ENCODE peak calls at places on chromosomes 16 and 17, in six cellular contexts. E is fibroblast of mammary gland, F is A549, O is glutamatergic neuron, L is heart right ventricle, I is HFFc6. K is an unnamed sample.

GRCh38 chr16:1941162-1941923 is 1.7 kb downstream of the MSRB1 start:
- DNase-seq in E (no peak), F (no peak), O (peak), L (no peak), I (no peak), K (no peak)

GRCh38 chr16:84543931-84544776 is 39.7 kb upstream of the MEAK7 start:
- DNase-seq in E (peak), F (no peak), O (no peak), L (peak), I (no peak), K (no peak)

GRCh38 chr17:81427446-81428120 is 32.3 kb downstream of the BAHCC1 start:
- DNase-seq in E (no peak), F (no peak), O (no peak), L (no peak), I (no peak), K (no peak)

GRCh38 chr17:373616-374225 is 21.1 kb upstream of the RPH3AL start:
- DNase-seq in E (no peak), F (no peak), O (no peak), L (no peak), I (no peak), K (no peak)

GRCh38 chr16:65071371-65072311 is 50.2 kb downstream of the CDH11 start:
- DNase-seq in E (peak), F (no peak), O (no peak), L (peak), I (peak), K (no peak)

GRCh38 chr16:695355-696089 is 5.3 kb upstream of the WDR24 start:
- DNase-seq in E (no peak), F (no peak), O (peak), L (no peak), I (no peak), K (no peak)

GRCh38 chr17:30586818-30587595 is 109.8 kb downstream of the GOSR1 start:
- DNase-seq in E (peak), F (no peak), O (no peak), L (no peak), I (peak), K (no peak)

GRCh38 chr17:49746791-49747490 is 17.0 kb downstream of the FAM117A start:
- DNase-seq in E (no peak), F (no peak), O (no peak), L (no peak), I (no peak), K (no peak)

GRCh38 chr16:11215935-11216556 is 40.0 kb downstream of the SOCS1 start:
- DNase-seq in E (no peak), F (no peak), O (no peak), L (no peak), I (no peak), K (no peak)

GRCh38 chr17:1315891-1316403 is 36.5 kb downstream of the TRARG1 start:
- DNase-seq in E (no peak), F (no peak), O (no peak), L (peak), I (no peak), K (no peak)

GRCh38 chr17:50133028-50133768 is 3.2 kb upstream of the SAMD14 start:
- DNase-seq in E (peak), F (no peak), O (peak), L (peak), I (peak), K (no peak)

GRCh38 chr17:2211661-2212327 is 91.8 kb downstream of the SMG6 start:
- DNase-seq in E (no peak), F (no peak), O (no peak), L (no peak), I (no peak), K (no peak)

GRCh38 chr16:74830646-74831045 is 56.0 kb upstream of the FA2H start:
- DNase-seq in E (no peak), F (no peak), O (no peak), L (no peak), I (no peak), K (no peak)

GRCh38 chr16:86831366-86831765 is 253.0 kb downstream of the FOXL1 start:
- DNase-seq in E (no peak), F (no peak), O (no peak), L (no peak), I (no peak), K (no peak)

GRCh38 chr16:24203675-24204074 is 52.5 kb upstream of the CACNG3 start:
- DNase-seq in E (no peak), F (no peak), O (no peak), L (no peak), I (no peak), K (no peak)

GRCh38 chr16:88936008-88936912 is 40.7 kb downstream of the CBFA2T3 start:
- DNase-seq in E (no peak), F (peak), O (no peak), L (peak), I (no peak), K (no peak)

GRCh38 chr16:46899443-46900143 is 15.4 kb downstream of the GPT2 start:
- DNase-seq in E (peak), F (no peak), O (no peak), L (no peak), I (peak), K (no peak)

GRCh38 chr16:88528902-88529318 is 41.3 kb upstream of the ZC3H18 start:
- DNase-seq in E (no peak), F (no peak), O (no peak), L (no peak), I (no peak), K (no peak)

GRCh38 chr17:19769946-19770652 is 22.0 kb upstream of the ALDH3A1 start:
- DNase-seq in E (peak), F (no peak), O (no peak), L (no peak), I (peak), K (no peak)

GRCh38 chr16:67665598-67665997 is 952 bp downstream of the ENKD1 start:
- DNase-seq in E (no peak), F (no peak), O (no peak), L (no peak), I (no peak), K (no peak)

GRCh38 chr16:52005551-52005950 is 541.4 kb downstream of the TOX3 start:
- DNase-seq in E (no peak), F (no peak), O (no peak), L (no peak), I (no peak), K (no peak)
- TF ChIP-seq CTCF in E (no peak), F (no peak), O (no peak), L (no peak), I (no peak), K (no peak)

GRCh38 chr17:54900457-54901229 is at the start of gene TOM1L1:
- DNase-seq in E (peak), F (peak), O (peak), L (peak), I (peak), K (peak)
- TF ChIP-seq CTCF in E (no peak), F (no peak), O (no peak), L (no peak), I (peak), K (peak)

GRCh38 chr17:36182176-36183000 is 6.0 kb upstream of the TBC1D3B start:
- DNase-seq in E (peak), F (no peak), O (peak), L (no peak), I (no peak), K (peak)
- TF ChIP-seq CTCF in E (no peak), F (no peak), O (no peak), L (no peak), I (no peak), K (no peak)

GRCh38 chr16:89951509-89951908 is 3.0 kb downstream of the DEF8 start:
- DNase-seq in E (no peak), F (no peak), O (no peak), L (no peak), I (no peak), K (no peak)
- TF ChIP-seq CTCF in E (no peak), F (no peak), O (no peak), L (no peak), I (no peak), K (no peak)

DNA sequence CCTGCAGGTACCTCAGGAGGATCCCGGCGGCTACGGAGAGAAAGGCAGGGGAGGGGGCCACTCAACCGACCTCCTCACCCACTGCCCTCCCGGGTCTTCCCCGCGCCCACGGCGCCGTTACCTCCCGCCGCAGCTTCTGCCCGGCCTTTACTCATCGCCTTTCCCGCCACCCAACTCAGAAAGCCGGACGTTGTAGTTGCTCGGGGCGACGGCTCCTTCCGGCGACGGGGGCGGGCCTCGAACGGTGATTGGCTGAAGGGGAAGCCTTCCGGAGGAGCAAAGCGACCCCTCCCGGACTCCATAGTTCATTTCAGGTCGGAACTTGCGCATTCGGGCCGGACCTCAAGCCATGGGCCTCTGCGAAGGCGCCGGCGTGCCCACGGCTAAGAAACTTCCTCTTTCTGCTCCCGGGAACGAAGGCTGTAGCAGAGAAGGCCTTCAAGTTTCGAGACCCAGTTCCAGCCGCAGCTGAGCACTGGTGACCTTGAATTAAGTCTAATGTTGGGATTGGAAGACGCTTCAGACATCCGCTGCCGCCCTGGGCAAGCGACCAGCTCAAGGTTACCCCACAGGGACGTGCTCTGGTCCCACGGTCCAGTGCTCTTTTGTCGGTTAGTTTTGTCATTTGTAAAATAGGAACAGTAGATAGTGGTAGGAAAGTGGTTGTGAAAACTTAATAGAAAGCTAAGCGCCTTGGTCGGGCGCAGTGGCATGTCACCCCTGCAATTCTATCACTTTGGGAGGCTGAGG is at the start of gene PSMC3IP:
- DNase-seq in E (peak), F (peak), O (peak), L (peak), I (peak), K (peak)
- TF ChIP-seq CTCF in E (peak), F (peak), O (no peak), L (peak), I (peak), K (peak)

GRCh38 chr16:10121496-10121895 is 60.7 kb downstream of the GRIN2A start:
- DNase-seq in E (peak), F (no peak), O (no peak), L (no peak), I (peak), K (no peak)

GRCh38 chr16:10123141-10123540 is 59.1 kb downstream of the GRIN2A start:
- DNase-seq in E (peak), F (no peak), O (no peak), L (no peak), I (peak), K (no peak)

GRCh38 chr16:10122026-10122425 is 60.2 kb downstream of the GRIN2A start:
- DNase-seq in E (no peak), F (no peak), O (no peak), L (no peak), I (no peak), K (no peak)

GRCh38 chr16:10120953-10121352 is 61.3 kb downstream of the GRIN2A start:
- DNase-seq in E (no peak), F (no peak), O (no peak), L (no peak), I (peak), K (no peak)

GRCh38 chr16:10122546-10122945 is 59.7 kb downstream of the GRIN2A start:
- DNase-seq in E (peak), F (peak), O (no peak), L (no peak), I (no peak), K (peak)
- TF ChIP-seq CTCF in E (peak), F (peak), O (peak), L (peak), I (peak), K (peak)

GRCh38 chr16:58086381-58087208 is 42.6 kb downstream of the CFAP20 start:
- DNase-seq in E (no peak), F (no peak), O (no peak), L (no peak), I (no peak), K (no peak)
- TF ChIP-seq CTCF in E (no peak), F (no peak), O (no peak), L (no peak), I (no peak), K (no peak)